ENCODE peak calls at places on chromosomes 11 and 22, in six cellular contexts. V is spleen, Z is breast epithelium, N is dorsolateral prefrontal cortex, W is thoracic aorta, S is H9. F is an unnamed sample.

GRCh38 chr11:70522261-70522612 is 123.9 kb downstream of the CTTN start:
- DNase-seq in V (peak), Z (no peak), N (no peak), W (no peak), S (no peak), F (no peak)

GRCh38 chr11:206516-207212 is 535 bp downstream of the BET1L start:
- DNase-seq in V (peak), Z (no peak), N (no peak), W (no peak), S (no peak), F (no peak)

GRCh38 chr11:72234920-72235319 is 9.1 kb downstream of the PHOX2A start:
- DNase-seq in V (no peak), Z (no peak), N (no peak), W (no peak), S (peak), F (no peak)

GRCh38 chr22:23067691-23068090 is 2.6 kb upstream of the GNAZ start:
- DNase-seq in V (peak), Z (peak), N (no peak), W (no peak), S (no peak), F (no peak)

GRCh38 chr11:2582436-2582931 is 117.3 kb downstream of the KCNQ1OT1 start:
- DNase-seq in V (peak), Z (peak), N (peak), W (no peak), S (peak), F (no peak)

GRCh38 chr22:35742342-35743100 is 24.8 kb downstream of the APOL5 start:
- DNase-seq in V (no peak), Z (no peak), N (no peak), W (no peak), S (no peak), F (no peak)

GRCh38 chr11:44264761-44265160 is 45.2 kb downstream of the ALX4 start:
- DNase-seq in V (peak), Z (no peak), N (no peak), W (no peak), S (no peak), F (no peak)

GRCh38 chr22:44261861-44262595 is 50.7 kb downstream of the SHISAL1 start:
- DNase-seq in V (peak), Z (no peak), N (peak), W (no peak), S (peak), F (no peak)

GRCh38 chr22:31938258-31938657 is 6.1 kb upstream of the YWHAH start:
- DNase-seq in V (peak), Z (no peak), N (peak), W (no peak), S (no peak), F (no peak)

GRCh38 chr22:49411236-49411635 is 416.4 kb downstream of the BRD1 start:
- DNase-seq in V (no peak), Z (no peak), N (no peak), W (no peak), S (no peak), F (no peak)

GRCh38 chr22:19103881-19104821 is 18.1 kb downstream of the DGCR2 start:
- DNase-seq in V (no peak), Z (no peak), N (no peak), W (no peak), S (no peak), F (no peak)

GRCh38 chr11:8905528-8906165 is 5.3 kb upstream of the AKIP1 start:
- DNase-seq in V (no peak), Z (no peak), N (no peak), W (no peak), S (no peak), F (no peak)

GRCh38 chr11:8910662-8911039 is 338 bp upstream of the AKIP1 start:
- DNase-seq in V (no peak), Z (no peak), N (no peak), W (no peak), S (no peak), F (no peak)

GRCh38 chr11:8907116-8907515 is 3.9 kb upstream of the AKIP1 start:
- DNase-seq in V (no peak), Z (no peak), N (no peak), W (no peak), S (no peak), F (no peak)

GRCh38 chr11:8908099-8908498 is 2.9 kb upstream of the AKIP1 start:
- DNase-seq in V (no peak), Z (no peak), N (no peak), W (no peak), S (no peak), F (no peak)

DNA sequence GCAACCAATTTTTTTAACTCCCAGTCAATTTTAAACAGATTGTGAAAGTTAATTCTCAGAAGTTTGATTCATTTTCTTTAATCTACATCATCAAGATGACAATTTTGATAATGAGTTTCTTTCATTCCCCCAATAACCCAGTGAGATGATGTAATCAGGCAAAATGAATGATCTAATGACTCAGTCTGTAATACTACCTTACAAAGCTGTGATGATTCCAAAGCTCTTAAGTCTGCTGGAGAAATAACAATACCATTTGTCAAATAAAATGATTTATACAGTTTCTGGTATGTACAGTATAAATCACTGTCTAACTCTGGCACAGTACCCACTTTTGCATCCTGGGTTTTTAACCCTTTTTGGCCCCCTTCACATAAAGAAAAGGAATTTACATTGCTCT is 4.4 kb upstream of the AKIP1 start:
- DNase-seq in V (no peak), Z (no peak), N (no peak), W (no peak), S (no peak), F (no peak)
- H3K27ac ChIP-seq in V (no peak), Z (no peak), N (no peak), W (no peak), S (no peak), F (no peak)

DNA sequence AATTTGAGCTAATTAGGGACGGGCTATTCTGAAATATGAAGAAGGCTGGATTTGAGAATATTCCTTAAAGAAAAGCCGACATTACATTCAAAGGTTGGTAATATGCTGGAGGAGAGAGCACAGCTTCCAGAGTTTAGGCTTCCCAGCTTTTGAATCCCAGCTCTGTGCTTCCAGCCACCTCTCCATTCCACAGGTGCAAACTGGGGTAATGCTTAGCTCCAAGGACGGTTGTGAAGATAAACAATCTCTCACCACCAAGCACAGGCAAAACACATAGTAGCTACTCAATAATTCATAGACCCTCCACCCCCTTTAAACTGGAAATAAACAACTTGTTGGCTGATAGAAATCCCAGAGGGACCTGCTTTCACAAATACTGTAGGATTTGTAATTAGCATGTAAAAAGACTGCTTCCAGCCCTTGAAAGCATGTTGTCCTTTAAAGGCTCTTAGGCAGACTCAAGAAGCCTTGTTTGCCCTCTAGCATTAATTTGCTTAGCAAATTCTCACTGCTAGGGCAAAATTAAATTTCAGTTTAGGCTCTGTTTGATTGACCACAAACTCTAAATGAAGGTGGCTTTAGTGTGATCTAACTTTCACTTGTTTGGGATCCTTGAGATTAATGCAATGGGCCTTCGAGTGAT is 24.6 kb upstream of the SESN3 start:
- DNase-seq in V (no peak), Z (no peak), N (no peak), W (no peak), S (no peak), F (no peak)
- H3K27ac ChIP-seq in V (peak), Z (no peak), N (peak), W (no peak), S (peak), F (peak)

GRCh38 chr11:120184946-120185677 is 25.7 kb upstream of the OAF start:
- DNase-seq in V (peak), Z (no peak), N (peak), W (no peak), S (no peak), F (no peak)

GRCh38 chr11:120186799-120187591 is 23.8 kb upstream of the OAF start:
- DNase-seq in V (peak), Z (no peak), N (peak), W (no peak), S (peak), F (no peak)

GRCh38 chr11:120186408-120186798 is 24.4 kb upstream of the OAF start:
- DNase-seq in V (no peak), Z (no peak), N (no peak), W (no peak), S (no peak), F (no peak)

GRCh38 chr11:120184371-120184945 is 26.4 kb upstream of the OAF start:
- DNase-seq in V (no peak), Z (no peak), N (peak), W (no peak), S (no peak), F (no peak)

GRCh38 chr11:120185678-120186407 is 25.0 kb upstream of the OAF start:
- DNase-seq in V (peak), Z (no peak), N (peak), W (no peak), S (peak), F (no peak)
- H3K27ac ChIP-seq in V (peak), Z (peak), N (no peak), W (no peak), S (no peak), F (no peak)

DNA sequence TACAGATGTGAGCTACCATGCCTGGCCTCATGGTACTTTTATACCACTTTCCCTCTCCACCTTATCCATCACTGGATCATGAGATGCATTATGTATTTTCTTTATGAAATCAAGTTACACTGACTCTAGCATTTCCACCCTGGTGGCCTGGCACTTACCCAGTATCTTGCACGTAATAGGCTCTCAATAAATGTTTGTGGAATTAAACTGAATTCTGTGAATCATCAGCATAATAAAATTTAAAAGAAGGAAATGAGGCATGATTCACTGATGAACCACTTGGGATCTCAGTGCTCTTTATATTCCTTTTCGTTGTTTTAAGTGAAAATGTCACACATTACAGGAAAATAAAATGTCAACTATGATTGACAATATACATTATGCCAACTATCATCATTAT is 25.1 kb downstream of the ADM start:
- DNase-seq in V (no peak), Z (no peak), N (no peak), W (no peak), S (no peak), F (no peak)
- H3K27ac ChIP-seq in V (no peak), Z (no peak), N (no peak), W (no peak), S (no peak), F (no peak)

GRCh38 chr22:30572840-30573593 is 1.4 kb downstream of the GAL3ST1 start:
- DNase-seq in V (no peak), Z (no peak), N (peak), W (no peak), S (no peak), F (peak)

GRCh38 chr22:30575859-30576258 is 1.4 kb upstream of the GAL3ST1 start:
- DNase-seq in V (no peak), Z (no peak), N (no peak), W (no peak), S (no peak), F (no peak)

GRCh38 chr22:30573594-30574094 is 821 bp downstream of the GAL3ST1 start:
- DNase-seq in V (no peak), Z (no peak), N (no peak), W (no peak), S (no peak), F (no peak)

GRCh38 chr22:30575011-30575671 is 676 bp upstream of the GAL3ST1 start:
- DNase-seq in V (no peak), Z (no peak), N (peak), W (peak), S (peak), F (no peak)

DNA sequence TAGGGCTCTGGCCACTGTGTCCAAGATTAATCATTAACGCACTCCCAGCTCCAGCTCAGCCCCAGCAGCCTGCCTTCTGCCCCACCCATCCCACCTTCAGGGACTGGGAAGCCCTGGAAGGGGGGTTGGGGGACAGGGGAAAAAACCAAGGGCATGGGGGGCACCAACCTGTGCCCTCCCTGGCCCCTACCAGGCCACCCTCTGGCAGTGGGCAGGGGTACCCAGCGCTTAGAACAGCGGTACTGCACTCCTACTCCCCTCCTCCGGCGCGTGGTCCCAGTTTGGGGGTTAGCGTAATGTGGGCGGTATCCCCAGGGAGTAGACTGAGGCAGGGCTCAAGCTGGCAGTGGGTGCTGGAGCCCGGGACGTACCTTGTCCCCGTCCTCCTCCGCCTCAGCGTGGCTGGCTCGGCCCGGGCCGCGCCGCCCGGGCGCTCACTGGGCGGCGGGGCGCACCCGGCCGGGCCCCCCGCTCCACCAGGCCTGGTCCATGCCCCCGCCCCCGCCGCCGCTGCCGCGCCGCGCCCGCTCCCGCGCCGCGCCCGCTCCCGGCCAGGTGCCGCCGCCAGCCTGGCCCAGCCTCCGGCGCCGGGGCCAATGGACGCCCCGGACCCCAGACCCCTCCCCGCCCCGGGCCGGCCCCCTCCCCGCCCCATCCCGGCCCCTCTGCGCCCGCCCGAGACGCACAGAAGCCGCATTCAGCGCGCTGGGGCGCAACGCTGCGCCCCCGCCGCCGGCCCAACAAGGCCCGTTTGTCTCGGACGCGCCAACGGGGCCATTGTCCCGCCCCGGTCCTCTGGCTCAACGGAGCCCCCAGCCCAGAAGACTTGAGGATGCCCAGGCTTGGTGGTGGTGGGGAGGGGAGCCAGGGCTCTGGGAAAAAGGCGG is at the start of gene GAL3ST1:
- DNase-seq in V (no peak), Z (no peak), N (peak), W (no peak), S (peak), F (peak)
- H3K27ac ChIP-seq in V (no peak), Z (peak), N (peak), W (peak), S (no peak), F (peak)

DNA sequence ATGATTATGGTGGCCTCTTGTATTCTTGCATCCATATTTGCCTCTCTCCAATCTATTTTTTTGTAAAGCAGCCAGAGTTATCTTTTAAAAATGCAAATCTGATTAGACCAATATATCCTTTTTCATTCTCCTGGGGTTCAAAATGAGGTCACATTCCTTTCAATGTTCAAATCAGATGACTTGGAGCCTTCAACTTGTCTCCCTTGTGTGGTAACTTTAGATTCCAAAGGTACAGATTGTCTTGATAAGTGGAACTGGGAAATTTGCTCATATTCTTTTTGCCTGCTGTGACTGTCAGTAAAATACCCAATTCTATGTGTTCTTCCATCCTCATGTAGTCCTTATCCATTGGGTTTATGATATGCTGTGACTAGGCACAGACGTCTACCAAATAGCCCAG is 15.1 kb upstream of the CAPRIN1 start:
- DNase-seq in V (no peak), Z (no peak), N (no peak), W (no peak), S (no peak), F (no peak)
- H3K27ac ChIP-seq in V (no peak), Z (no peak), N (no peak), W (no peak), S (no peak), F (no peak)

DNA sequence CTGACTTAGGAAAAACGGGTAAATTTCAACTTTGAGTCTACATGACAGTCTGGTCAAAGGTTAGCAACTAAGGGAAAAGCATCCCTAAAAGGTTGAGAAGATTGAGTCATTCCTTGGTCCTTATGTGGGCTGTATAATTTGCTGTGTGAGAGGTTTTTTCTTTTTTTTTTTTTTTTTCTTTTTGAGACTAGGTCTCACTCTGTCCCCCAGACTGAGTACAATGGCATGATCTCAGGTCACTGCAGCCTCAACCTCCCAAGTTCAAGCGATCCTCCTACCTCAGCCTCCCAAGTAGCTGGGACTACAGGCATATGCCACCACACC is 101.4 kb downstream of the MRTFA start:
- DNase-seq in V (no peak), Z (no peak), N (no peak), W (no peak), S (no peak), F (no peak)
- H3K27ac ChIP-seq in V (peak), Z (peak), N (peak), W (peak), S (peak), F (no peak)

GRCh38 chr11:84541711-84542340 is 1085.3 kb downstream of the DLG2 start:
- DNase-seq in V (no peak), Z (no peak), N (no peak), W (no peak), S (no peak), F (no peak)

GRCh38 chr11:84549221-84549620 is 1077.9 kb downstream of the DLG2 start:
- DNase-seq in V (no peak), Z (no peak), N (no peak), W (no peak), S (no peak), F (no peak)

GRCh38 chr11:84543367-84544159 is 1083.6 kb downstream of the DLG2 start:
- DNase-seq in V (no peak), Z (no peak), N (no peak), W (no peak), S (peak), F (no peak)
- H3K27ac ChIP-seq in V (no peak), Z (no peak), N (no peak), W (no peak), S (peak), F (no peak)

GRCh38 chr11:65119670-65119995 is 2.1 kb upstream of the ZNHIT2 start:
- DNase-seq in V (no peak), Z (no peak), N (no peak), W (no peak), S (no peak), F (no peak)
- H3K27ac ChIP-seq in V (no peak), Z (peak), N (no peak), W (no peak), S (no peak), F (no peak)

DNA sequence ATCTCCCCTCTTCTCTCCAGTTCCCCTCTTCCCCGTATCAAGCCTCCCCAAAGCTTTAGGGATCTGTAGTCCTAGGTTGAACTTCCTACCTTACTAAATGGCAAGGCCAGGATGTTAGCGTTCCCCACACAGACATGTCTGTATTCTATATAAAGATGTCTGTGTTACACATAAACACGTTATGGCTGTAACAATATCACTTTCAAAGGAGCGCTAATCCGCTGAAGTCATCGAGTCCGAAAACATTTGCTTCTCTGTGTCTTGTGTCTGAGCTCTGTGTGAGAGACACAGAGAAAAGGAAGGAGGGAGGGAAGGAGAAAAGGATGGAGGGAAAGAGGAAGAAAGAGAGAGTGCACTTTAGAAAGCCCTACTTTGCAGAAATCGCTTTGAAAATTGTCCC is 27.0 kb upstream of the WT1 start:
- DNase-seq in V (no peak), Z (no peak), N (no peak), W (no peak), S (no peak), F (no peak)
- H3K27ac ChIP-seq in V (no peak), Z (no peak), N (no peak), W (no peak), S (no peak), F (no peak)